ENCODE peak calls at places on chromosomes 16 and 17, in four cellular contexts. Z is GM12864, L is tibial nerve, A is heart right ventricle. C is an unnamed sample.
A peak's percentile ranks its signal among the peaks of the same experiment; 100 is the strongest.

GRCh38 chr16:3092501-3092991 is 6.5 kb downstream of the ZSCAN10 start:
- DNase-seq in Z (no peak), L (no peak), A (no peak), C (no peak)

GRCh38 chr17:66302761-66303626 is 581 bp downstream of the PRKCA start:
- DNase-seq in Z (no peak), L (peak; percentile 39), A (peak; percentile 59), C (peak; percentile 52)

GRCh38 chr16:3718019-3718391 is 681 bp upstream of the TRAP1 start:
- DNase-seq in Z (no peak), L (no peak), A (no peak), C (no peak)

GRCh38 chr17:14107889-14108288 is 38.6 kb downstream of the COX10 start:
- DNase-seq in Z (no peak), L (no peak), A (no peak), C (no peak)

GRCh38 chr17:63165420-63165819 is 199.4 kb downstream of the TANC2 start:
- DNase-seq in Z (no peak), L (no peak), A (no peak), C (no peak)

GRCh38 chr17:76196675-76197074 is 43.6 kb downstream of the RNF157 start:
- DNase-seq in Z (no peak), L (peak; percentile 81), A (peak; percentile 73), C (no peak)

GRCh38 chr17:63848834-63849689 is 6.6 kb upstream of the SMARCD2 start:
- DNase-seq in Z (peak; percentile 86), L (peak; percentile 87), A (peak; percentile 93), C (peak; percentile 76)

GRCh38 chr17:53950207-53950857 is 127.6 kb downstream of the KIF2B start:
- DNase-seq in Z (no peak), L (no peak), A (no peak), C (no peak)

GRCh38 chr17:8366231-8366630 is 10.3 kb downstream of the KRABD2 start:
- DNase-seq in Z (no peak), L (no peak), A (no peak), C (no peak)

GRCh38 chr16:69166221-69166833 is 20.6 kb upstream of the SNTB2 start:
- DNase-seq in Z (no peak), L (no peak), A (no peak), C (no peak)

GRCh38 chr17:38619937-38620550 is 14.3 kb upstream of the SRCIN1 start:
- DNase-seq in Z (no peak), L (no peak), A (no peak), C (no peak)

GRCh38 chr16:11361751-11362742 is 16.8 kb downstream of the RMI2 start:
- DNase-seq in Z (no peak), L (no peak), A (no peak), C (no peak)

GRCh38 chr17:82830249-82830661 is 9.6 kb downstream of the ZNF750 start:
- DNase-seq in Z (no peak), L (no peak), A (peak; percentile 90), C (no peak)

GRCh38 chr16:51418258-51418657 is 267.2 kb upstream of the SALL1 start:
- DNase-seq in Z (no peak), L (no peak), A (no peak), C (no peak)

GRCh38 chr16:27366687-27367462 is 35.1 kb upstream of the IL21R start:
- DNase-seq in Z (no peak), L (no peak), A (peak; percentile 27), C (no peak)

GRCh38 chr17:57276621-57277020 is 20.3 kb downstream of the MSI2 start:
- DNase-seq in Z (no peak), L (no peak), A (no peak), C (no peak)

GRCh38 chr17:43827596-43827995 is 5.3 kb downstream of the MPP3 start:
- DNase-seq in Z (no peak), L (no peak), A (no peak), C (no peak)

DNA sequence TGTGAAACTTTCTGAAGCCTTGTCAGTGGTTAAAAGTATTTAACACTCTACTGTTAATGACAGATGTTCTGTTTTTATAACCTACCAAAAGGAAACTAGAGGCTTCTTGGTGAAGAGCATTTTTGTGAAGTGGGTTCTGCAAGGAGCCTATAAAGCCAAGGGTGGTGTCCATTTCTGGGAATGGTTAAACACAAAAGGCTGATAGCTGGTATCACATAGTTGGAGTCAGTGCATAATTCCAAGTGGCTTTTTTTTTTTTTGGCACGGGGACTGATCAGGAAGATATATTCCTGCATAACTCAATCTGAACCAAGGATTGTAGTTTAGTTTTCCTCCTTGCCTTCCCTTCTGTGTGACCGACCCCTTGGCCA is 27.6 kb upstream of the KPNB1 start:
- DNase-seq in Z (no peak), L (no peak), A (no peak), C (no peak)
- TF ChIP-seq CTCF in Z (no peak), L (no peak), A (no peak), C (no peak)

DNA sequence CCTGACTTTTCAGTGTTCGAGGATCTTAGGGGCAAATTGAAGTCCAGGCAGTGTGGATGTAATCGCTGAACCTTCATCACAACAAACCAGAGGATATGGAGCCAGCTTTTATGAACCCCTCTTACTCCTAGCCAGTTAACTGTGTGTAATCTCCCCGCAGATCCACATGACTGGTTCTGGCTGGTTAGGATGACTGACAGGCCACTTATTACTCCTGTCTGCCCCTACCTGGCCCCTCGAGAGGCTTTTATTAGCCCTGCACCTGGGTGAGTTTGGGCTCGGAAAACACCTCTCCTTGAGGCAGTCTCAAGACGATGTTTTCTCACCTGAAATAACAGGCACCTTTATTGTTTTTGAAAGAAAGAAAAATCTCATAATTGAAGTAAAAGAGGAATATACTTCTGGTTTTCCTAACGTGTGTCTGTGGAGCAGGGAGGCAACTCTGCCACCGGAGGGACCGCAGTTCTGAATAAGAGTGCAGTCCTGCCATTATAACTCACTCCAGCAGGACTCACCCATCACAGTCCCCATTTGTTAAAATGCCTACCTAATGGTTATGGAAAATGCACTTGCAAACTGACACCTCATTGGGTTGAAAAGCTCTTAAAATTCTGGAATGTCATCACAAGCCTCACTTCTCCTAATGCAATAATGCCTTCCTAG is 291.9 kb upstream of the N4BP1 start:
- DNase-seq in Z (no peak), L (no peak), A (no peak), C (no peak)
- TF ChIP-seq CTCF in Z (no peak), L (no peak), A (no peak), C (no peak)

DNA sequence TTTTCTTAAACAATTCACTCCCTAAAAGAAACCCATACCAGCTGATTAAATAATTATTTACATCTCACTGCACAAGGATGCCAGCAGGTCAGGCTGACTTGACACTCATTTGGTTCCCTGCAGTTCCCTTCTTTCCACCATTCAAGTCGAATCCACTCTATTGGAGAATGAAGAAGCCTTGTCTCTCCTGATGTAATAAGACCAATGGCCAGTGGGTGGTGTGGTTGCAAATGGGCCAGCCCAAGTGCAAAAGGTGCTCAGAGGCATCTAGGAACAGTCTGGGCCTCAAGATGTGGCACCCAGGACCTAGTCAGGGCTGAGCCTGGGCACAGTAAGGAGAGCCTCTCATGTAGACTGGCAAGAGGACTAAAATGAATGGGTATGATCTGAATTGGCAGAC is 9.3 kb downstream of the C16orf78 start:
- DNase-seq in Z (no peak), L (no peak), A (no peak), C (no peak)
- TF ChIP-seq CTCF in Z (peak; percentile 57), L (no peak), A (no peak), C (no peak)

GRCh38 chr17:45919136-45919535 is 24.8 kb downstream of the MAPT start:
- DNase-seq in Z (no peak), L (no peak), A (no peak), C (no peak)
- TF ChIP-seq CTCF in Z (no peak), L (no peak), A (no peak), C (no peak)

DNA sequence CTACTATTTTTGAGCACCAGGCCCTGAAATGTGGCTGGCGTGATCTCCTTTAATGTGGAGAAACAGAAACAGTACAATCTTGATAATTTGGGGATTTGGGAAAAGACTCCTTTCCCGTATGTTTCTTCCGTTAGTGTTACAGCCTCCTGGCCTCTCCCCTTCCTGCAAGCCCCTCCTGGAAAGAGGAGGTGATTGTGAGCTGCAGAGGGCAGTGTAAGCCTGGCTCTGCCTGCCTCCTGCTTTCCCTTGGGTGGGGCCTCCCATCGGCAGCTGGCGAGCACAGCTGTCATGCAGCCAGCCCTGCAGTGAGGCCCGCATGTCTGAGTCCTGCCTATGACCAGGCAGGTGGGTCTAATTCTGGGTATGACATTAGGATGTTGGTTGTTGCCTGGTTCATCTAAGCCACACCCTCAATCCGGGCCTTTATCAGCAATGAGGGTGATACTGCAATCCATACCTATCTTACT is 48.7 kb upstream of the WSB1 start:
- DNase-seq in Z (peak; percentile 51), L (peak; percentile 66), A (peak; percentile 87), C (no peak)
- TF ChIP-seq CTCF in Z (peak; percentile 76), L (peak; percentile 71), A (peak; percentile 74), C (no peak)

DNA sequence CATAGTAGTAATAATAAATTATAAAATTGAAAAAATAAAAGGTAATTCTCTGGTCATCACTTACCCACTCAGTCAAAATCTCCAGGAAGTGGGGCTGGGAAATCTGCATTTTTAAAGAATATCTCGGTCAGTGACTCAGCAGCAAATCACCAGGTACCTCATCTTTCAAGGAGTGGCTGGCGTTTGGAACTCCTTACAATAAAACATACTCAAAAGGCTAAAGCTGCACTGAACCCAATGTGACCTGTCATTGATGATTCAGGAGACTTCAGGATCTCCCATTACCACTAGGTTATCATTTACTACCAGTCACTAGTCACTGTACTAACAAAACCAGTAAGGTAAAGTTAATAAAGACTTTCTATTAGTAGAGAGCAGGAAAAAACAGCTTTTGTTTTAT is 21.5 kb upstream of the RFFL start:
- DNase-seq in Z (no peak), L (no peak), A (no peak), C (no peak)
- TF ChIP-seq CTCF in Z (no peak), L (no peak), A (no peak), C (no peak)

GRCh38 chr16:89132194-89133005 is 38.7 kb downstream of the ACSF3 start:
- DNase-seq in Z (no peak), L (no peak), A (no peak), C (no peak)
- TF ChIP-seq CTCF in Z (no peak), L (no peak), A (no peak), C (no peak)

GRCh38 chr17:44915727-44916058 is 393 bp upstream of the GFAP start:
- DNase-seq in Z (no peak), L (no peak), A (no peak), C (no peak)

GRCh38 chr17:44918006-44918405 is 2.7 kb upstream of the GFAP start:
- DNase-seq in Z (no peak), L (no peak), A (no peak), C (no peak)

GRCh38 chr17:44917456-44917855 is 2.2 kb upstream of the GFAP start:
- DNase-seq in Z (no peak), L (no peak), A (peak; percentile 1), C (no peak)

GRCh38 chr17:44916059-44916780 is 920 bp upstream of the GFAP start:
- DNase-seq in Z (no peak), L (no peak), A (no peak), C (no peak)

DNA sequence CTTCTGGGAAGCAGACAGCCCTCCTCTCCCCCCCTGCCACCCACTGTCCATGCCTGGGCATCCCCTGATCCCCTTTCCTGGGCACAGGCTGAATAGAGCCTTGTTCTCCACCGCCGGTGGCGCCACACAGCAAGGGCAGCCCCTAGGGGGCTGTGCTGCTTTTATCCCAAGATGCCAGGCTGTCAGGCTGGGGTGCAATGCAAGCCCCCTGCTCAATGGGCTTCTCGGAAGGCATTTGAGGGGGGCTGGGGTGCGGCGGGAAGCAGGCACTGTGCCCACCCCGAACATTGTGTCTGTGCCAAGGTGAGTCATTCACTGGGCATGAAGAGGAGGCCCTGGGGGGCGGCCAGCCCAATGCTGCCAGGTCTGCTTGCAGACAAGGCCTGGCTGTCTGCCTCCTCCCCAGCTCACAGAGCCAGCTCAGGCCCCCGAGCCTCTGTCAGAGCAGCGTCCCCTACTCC is 1.5 kb upstream of the GFAP start:
- DNase-seq in Z (no peak), L (no peak), A (peak; percentile 76), C (no peak)
- TF ChIP-seq CTCF in Z (no peak), L (no peak), A (no peak), C (no peak)

C was measured in mesothelial cell of epicardium.